ENCODE peak calls at places on chromosomes 13 and 19, in five cellular contexts. Q, X, T, G and L are unnamed samples. For H3K4me1, the result is how much of the 10 kb centered on the place peaks cover.

GRCh38 chr19:50720921-50721291 is 1.3 kb upstream of the SHANK1 start:
- DNase-seq in Q (no peak), X (no peak), T (no peak), G (no peak), L (no peak)

GRCh38 chr13:37107868-37108267 is 2.4 kb upstream of the CSNK1A1L start:
- DNase-seq in Q (no peak), X (no peak), T (no peak), G (no peak), L (no peak)

GRCh38 chr13:20362642-20363041 is 130.5 kb upstream of the GJB6 start:
- DNase-seq in Q (no peak), X (no peak), T (no peak), G (no peak), L (no peak)

GRCh38 chr19:1287622-1288527 is 2.2 kb downstream of the EFNA2 start:
- DNase-seq in Q (no peak), X (no peak), T (no peak), G (no peak), L (no peak)

GRCh38 chr13:32581177-32581786 is 5.0 kb upstream of the PDS5B start:
- DNase-seq in Q (no peak), X (no peak), T (no peak), G (no peak), L (no peak)

GRCh38 chr19:48363500-48363809 is 285 bp downstream of the TMEM143 start:
- DNase-seq in Q (no peak), X (no peak), T (no peak), G (no peak), L (peak)

GRCh38 chr19:8609210-8610040 is 1.1 kb downstream of the ADAMTS10 start:
- DNase-seq in Q (peak), X (peak), T (peak), G (peak), L (peak)

GRCh38 chr19:32971012-32971595 is 654 bp downstream of the CEP89 start:
- DNase-seq in Q (no peak), X (no peak), T (no peak), G (no peak), L (peak)

GRCh38 chr19:29379257-29379986 is 146.4 kb upstream of the VSTM2B start:
- DNase-seq in Q (no peak), X (no peak), T (no peak), G (peak), L (no peak)

DNA sequence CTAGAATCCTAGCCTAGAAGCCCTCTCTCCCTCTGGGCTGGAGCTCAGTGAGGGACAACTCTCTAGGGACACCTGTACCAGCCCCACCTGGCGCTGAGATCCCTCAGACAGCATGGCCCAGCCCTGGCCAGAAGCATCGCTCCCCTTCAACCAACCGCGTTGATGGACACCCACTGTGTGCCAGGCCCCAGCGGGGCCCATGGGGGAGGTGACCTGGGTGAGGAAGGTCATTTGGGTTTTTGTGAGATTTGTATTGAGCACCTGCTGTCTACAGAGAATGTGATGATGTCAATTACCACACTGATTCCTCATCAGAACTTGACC is 9.2 kb upstream of the ARRDC2 start:
- DNase-seq in Q (no peak), X (no peak), T (no peak), G (no peak), L (peak)
- H3K4me1 ChIP-seq in Q (under half), X (under half), T (under half), G (under half), L (under half)

GRCh38 chr19:39196860-39197562 is at the start of gene NCCRP1:
- DNase-seq in Q (no peak), X (no peak), T (no peak), G (no peak), L (no peak)
- H3K4me3 ChIP-seq in Q (no peak), X (no peak), T (peak), G (no peak), L (no peak)

DNA sequence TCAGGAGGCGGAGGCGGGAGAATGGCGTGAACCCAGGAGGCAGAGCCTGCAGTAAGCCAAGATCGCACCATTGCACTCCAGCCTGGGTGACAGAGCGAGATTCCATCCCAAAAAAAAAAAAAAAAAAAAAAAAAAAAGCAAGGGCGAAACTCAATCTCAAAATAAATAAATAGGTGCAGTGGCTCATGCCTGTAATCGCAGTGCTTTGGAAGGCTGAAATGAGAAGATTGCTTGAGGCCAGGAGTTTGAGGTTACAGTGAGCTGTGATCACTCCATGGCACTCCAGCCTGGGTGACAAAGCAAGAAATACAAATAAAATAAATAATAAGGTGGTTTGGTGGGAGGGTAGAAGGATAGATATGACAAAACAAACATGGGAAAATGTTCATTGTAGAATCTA is 39.0 kb upstream of the CYP2S1 start:
- DNase-seq in Q (no peak), X (no peak), T (no peak), G (no peak), L (no peak)
- H3K4me1 ChIP-seq in Q (under half), X (under half), T (under half), G (under half), L (under half)

GRCh38 chr13:24672141-24673132 is 7.8 kb upstream of the ATP12A start:
- DNase-seq in Q (no peak), X (no peak), T (no peak), G (no peak), L (no peak)

GRCh38 chr13:24670927-24671326 is 9.3 kb upstream of the ATP12A start:
- DNase-seq in Q (no peak), X (no peak), T (no peak), G (no peak), L (no peak)

GRCh38 chr13:24670174-24670573 is 10.0 kb upstream of the ATP12A start:
- DNase-seq in Q (no peak), X (no peak), T (no peak), G (no peak), L (no peak)

GRCh38 chr13:24668955-24669354 is 11.3 kb upstream of the ATP12A start:
- DNase-seq in Q (no peak), X (no peak), T (no peak), G (no peak), L (no peak)

GRCh38 chr13:24671367-24672117 is 8.7 kb upstream of the ATP12A start:
- DNase-seq in Q (no peak), X (no peak), T (no peak), G (no peak), L (no peak)
- H3K4me3 ChIP-seq in Q (peak), X (no peak), T (peak), G (no peak), L (peak)

GRCh38 chr13:73672492-73672891 is 461.7 kb downstream of the KLF12 start:
- DNase-seq in Q (no peak), X (no peak), T (no peak), G (no peak), L (no peak)
- H3K4me1 ChIP-seq in Q (under half), X (under half), T (under half), G (under half), L (under half)